ENCODE peak calls at places on chromosomes 16 and 17, in nine cellular contexts. W is uterus, G is heart left ventricle, R is HCT116, S is GM12891, L is ovary, Y is adrenal gland, E is H1, I is prostate gland. H is an unnamed sample.

GRCh38 chr16:1670371-1670770 is 7.7 kb upstream of the JPT2 start:
- DNase-seq in I (no peak), G (no peak), Y (no peak), E (no peak), S (no peak), R (no peak), W (no peak), L (no peak), H (no peak)

GRCh38 chr17:35900693-35901487 is 20.7 kb upstream of the CCL5 start:
- DNase-seq in W (no peak), E (no peak), S (no peak), Y (no peak), L (no peak), G (no peak), R (no peak), I (no peak), H (no peak)

GRCh38 chr16:54657058-54657708 is 273.5 kb upstream of the IRX5 start:
- DNase-seq in I (no peak), Y (no peak), L (no peak), E (no peak), S (no peak), G (no peak), W (no peak), R (peak), H (no peak)

GRCh38 chr17:60496051-60496450 is 30.0 kb downstream of the APPBP2 start:
- DNase-seq in I (no peak), G (no peak), L (no peak), R (no peak), Y (no peak), S (no peak), E (no peak), W (no peak), H (no peak)

GRCh38 chr17:72771734-72772133 is 320.8 kb downstream of the SLC39A11 start:
- DNase-seq in G (no peak), E (no peak), Y (no peak), W (no peak), I (no peak), S (no peak), L (no peak), R (no peak), H (no peak)

GRCh38 chr16:3581392-3581791 is 4.2 kb upstream of the NLRC3 start:
- DNase-seq in W (no peak), S (no peak), L (no peak), I (no peak), G (no peak), R (no peak), E (no peak), Y (no peak), H (no peak)

GRCh38 chr16:3774156-3774767 is 56.9 kb upstream of the TRAP1 start:
- DNase-seq in L (peak), I (no peak), R (no peak), S (no peak), Y (peak), G (peak), W (peak), E (no peak), H (no peak)

GRCh38 chr16:85170066-85171003 is 58.1 kb upstream of the CIBAR2 start:
- DNase-seq in I (no peak), G (no peak), L (no peak), Y (no peak), E (no peak), W (no peak), R (no peak), S (no peak), H (no peak)

GRCh38 chr17:77071925-77072490 is 68.8 kb upstream of the SEC14L1 start:
- DNase-seq in S (no peak), W (no peak), E (no peak), Y (no peak), L (no peak), I (no peak), G (no peak), R (no peak), H (peak)

GRCh38 chr17:2238432-2239169 is 65.0 kb downstream of the SMG6 start:
- DNase-seq in Y (no peak), S (no peak), E (no peak), L (no peak), I (peak), W (peak), G (peak), R (no peak), H (no peak)

GRCh38 chr16:28168991-28169554 is 42.7 kb downstream of the XPO6 start:
- DNase-seq in L (no peak), W (no peak), G (no peak), Y (no peak), E (no peak), S (no peak), R (no peak), I (no peak), H (no peak)

GRCh38 chr16:71927383-71927782 is 32.1 kb downstream of the IST1 start:
- DNase-seq in R (peak), G (peak), I (peak), W (peak), S (no peak), E (no peak), L (peak), Y (peak), H (peak)

GRCh38 chr17:64707077-64707591 is 45.0 kb upstream of the SMURF2 start:
- DNase-seq in R (peak), I (peak), L (peak), E (peak), G (peak), Y (peak), W (peak), S (no peak), H (no peak)

GRCh38 chr16:11413907-11414595 is 68.8 kb downstream of the RMI2 start:
- DNase-seq in S (no peak), E (no peak), Y (no peak), I (no peak), G (no peak), L (no peak), R (no peak), W (no peak), H (no peak)

GRCh38 chr16:84308120-84308519 is 13.4 kb downstream of the WFDC1 start:
- DNase-seq in W (no peak), G (peak), L (peak), S (peak), R (peak), Y (no peak), E (no peak), I (no peak), H (peak)

GRCh38 chr17:17870292-17870691 is 33.5 kb upstream of the SREBF1 start:
- DNase-seq in R (no peak), Y (no peak), W (no peak), S (no peak), G (no peak), L (no peak), I (no peak), E (no peak), H (no peak)

GRCh38 chr17:28500712-28501379 is 5.3 kb upstream of the FOXN1 start:
- DNase-seq in R (no peak), I (no peak), W (no peak), S (peak), G (no peak), E (no peak), Y (no peak), L (no peak), H (no peak)

GRCh38 chr17:77131919-77132318 is 8.8 kb upstream of the SEC14L1 start:
- DNase-seq in I (no peak), S (no peak), L (no peak), Y (peak), R (no peak), E (no peak), G (no peak), W (no peak), H (no peak)

GRCh38 chr16:787261-787966 is 767 bp downstream of the RPUSD1 start:
- DNase-seq in S (no peak), G (no peak), I (no peak), Y (no peak), W (no peak), L (no peak), E (no peak), R (no peak), H (no peak)

GRCh38 chr16:49333268-49333597 is 40.4 kb upstream of the C16orf78 start:
- DNase-seq in W (no peak), Y (no peak), E (no peak), S (no peak), L (no peak), G (no peak), I (no peak), R (no peak), H (no peak)

GRCh38 chr16:57999971-58000705 is at the start of gene ZNF319:
- DNase-seq in R (no peak), S (peak), I (no peak), W (no peak), L (no peak), E (no peak), G (no peak), Y (no peak), H (no peak)

GRCh38 chr17:35568561-35568960 is 7.9 kb upstream of the SLFN14 start:
- DNase-seq in G (no peak), I (no peak), S (no peak), L (no peak), E (no peak), W (no peak), R (no peak), Y (peak), H (peak)

GRCh38 chr16:27324851-27325301 is 11.1 kb downstream of the IL4R start:
- DNase-seq in I (no peak), R (no peak), L (no peak), S (no peak), W (no peak), G (no peak), E (no peak), Y (no peak), H (no peak)

GRCh38 chr17:17213775-17214174 is 7.6 kb upstream of the PLD6 start:
- DNase-seq in R (no peak), W (no peak), I (no peak), S (no peak), E (no peak), Y (no peak), L (no peak), G (no peak), H (no peak)

GRCh38 chr17:42706732-42707131 is 24.4 kb downstream of the CNTNAP1 start:
- DNase-seq in G (no peak), E (no peak), Y (no peak), R (no peak), I (no peak), W (no peak), L (no peak), S (no peak), H (no peak)

GRCh38 chr16:69769404-69769803 is 7.3 kb downstream of the WWP2 start:
- DNase-seq in W (no peak), L (no peak), I (no peak), G (no peak), Y (no peak), E (no peak), S (no peak), R (no peak), H (no peak)

GRCh38 chr17:64176556-64176955 is 46.6 kb upstream of the ERN1 start:
- DNase-seq in S (no peak), I (no peak), R (no peak), Y (no peak), E (no peak), G (no peak), L (no peak), W (no peak), H (no peak)

GRCh38 chr16:69393898-69394849 is 8.4 kb upstream of the TERF2 start:
- DNase-seq in S (no peak), Y (no peak), L (no peak), R (no peak), G (no peak), W (no peak), I (no peak), E (no peak), H (no peak)

GRCh38 chr17:3754458-3755334 is 31.0 kb downstream of the HASPIN start:
- DNase-seq in S (peak), L (peak), W (no peak), G (no peak), R (peak), Y (peak), I (peak), E (peak), H (peak)

GRCh38 chr17:75504347-75505151 is 10.8 kb downstream of the CASKIN2 start:
- DNase-seq in S (peak), R (no peak), E (no peak), Y (no peak), L (no peak), G (no peak), I (no peak), W (no peak), H (peak)

GRCh38 chr17:74214642-74215331 is 1.4 kb downstream of the TTYH2 start:
- DNase-seq in E (no peak), R (no peak), L (no peak), G (peak), S (no peak), Y (no peak), I (no peak), W (no peak), H (no peak)

GRCh38 chr17:41301204-41301790 is 1.4 kb downstream of the KRTAP29-1 start:
- DNase-seq in Y (no peak), L (no peak), G (no peak), E (no peak), S (no peak), W (no peak), R (no peak), I (peak), H (no peak)

GRCh38 chr17:55911186-55911585 is 160.3 kb downstream of the PCTP start:
- DNase-seq in G (no peak), I (no peak), R (no peak), W (no peak), Y (no peak), E (no peak), L (no peak), S (no peak), H (no peak)

GRCh38 chr17:78040561-78041400 is 82.3 kb downstream of the TNRC6C start:
- DNase-seq in W (peak), L (peak), Y (peak), R (peak), S (peak), G (peak), I (peak), E (no peak), H (peak)

GRCh38 chr16:67779256-67780014 is 26.9 kb downstream of the RANBP10 start:
- DNase-seq in L (no peak), Y (no peak), S (no peak), W (no peak), E (no peak), R (no peak), I (peak), G (no peak), H (no peak)
- TF ChIP-seq POLR2A in L (no peak), Y (no peak), S (no peak), W (no peak), E (no peak), R (no peak), I (no peak), G (no peak), H (no peak)

GRCh38 chr17:38747385-38748328 is 479 bp downstream of the PCGF2 start:
- DNase-seq in G (peak), Y (peak), I (peak), R (no peak), S (no peak), E (no peak), W (peak), L (peak), H (no peak)
- TF ChIP-seq POLR2A in G (no peak), Y (no peak), I (peak), R (no peak), S (no peak), E (no peak), W (no peak), L (peak), H (no peak)

DNA sequence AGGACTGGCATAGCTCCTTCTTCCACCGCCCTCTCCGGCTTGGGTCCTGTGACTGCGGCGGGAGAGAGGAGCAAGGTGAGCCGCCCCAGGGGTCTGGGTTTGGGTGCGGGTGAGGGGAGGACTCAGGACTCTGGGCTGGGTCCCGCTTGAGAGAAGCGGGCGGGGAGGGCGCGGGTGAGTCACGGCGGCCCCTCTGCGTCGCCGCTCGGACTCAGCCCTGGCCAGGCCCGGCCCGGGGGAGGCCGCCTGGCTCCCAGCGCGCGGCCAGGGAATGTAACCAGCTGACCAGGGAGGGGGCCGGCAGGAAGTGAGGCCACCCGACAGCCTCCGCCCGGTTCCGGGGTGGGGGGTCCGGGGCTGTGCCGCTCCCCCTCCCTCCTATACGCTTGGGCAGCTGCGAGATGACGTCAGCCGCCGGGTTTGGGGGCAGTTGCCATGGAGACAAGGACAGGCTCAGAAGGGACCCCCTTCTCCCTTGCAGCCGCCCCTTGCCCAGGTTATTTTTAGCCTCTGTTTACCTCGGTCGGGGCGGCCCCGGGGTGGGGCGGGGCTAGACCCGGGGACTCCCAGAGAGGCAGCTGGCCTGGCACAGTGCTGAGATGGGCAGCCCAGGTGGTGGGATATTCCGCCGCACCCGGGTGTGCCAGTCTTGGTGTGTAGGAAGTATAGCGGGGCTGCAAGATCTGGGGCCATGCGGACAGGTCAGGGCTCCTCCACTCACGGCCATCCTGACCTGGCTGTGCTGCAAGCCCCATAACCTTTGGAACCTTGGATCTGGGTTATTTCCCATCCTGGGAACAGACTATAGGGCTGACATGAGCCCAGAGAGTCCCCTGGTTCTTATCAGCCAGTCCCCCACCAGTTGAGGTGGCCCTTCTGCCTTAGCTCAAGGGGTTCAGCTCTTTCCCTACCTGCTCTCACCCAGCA is 1.6 kb downstream of the RIPOR1 start:
- DNase-seq in I (peak), S (no peak), Y (peak), G (peak), R (no peak), W (peak), E (no peak), L (peak), H (peak)
- TF ChIP-seq POLR2A in I (peak), S (no peak), Y (peak), G (peak), R (no peak), W (peak), E (no peak), L (peak), H (peak)

DNA sequence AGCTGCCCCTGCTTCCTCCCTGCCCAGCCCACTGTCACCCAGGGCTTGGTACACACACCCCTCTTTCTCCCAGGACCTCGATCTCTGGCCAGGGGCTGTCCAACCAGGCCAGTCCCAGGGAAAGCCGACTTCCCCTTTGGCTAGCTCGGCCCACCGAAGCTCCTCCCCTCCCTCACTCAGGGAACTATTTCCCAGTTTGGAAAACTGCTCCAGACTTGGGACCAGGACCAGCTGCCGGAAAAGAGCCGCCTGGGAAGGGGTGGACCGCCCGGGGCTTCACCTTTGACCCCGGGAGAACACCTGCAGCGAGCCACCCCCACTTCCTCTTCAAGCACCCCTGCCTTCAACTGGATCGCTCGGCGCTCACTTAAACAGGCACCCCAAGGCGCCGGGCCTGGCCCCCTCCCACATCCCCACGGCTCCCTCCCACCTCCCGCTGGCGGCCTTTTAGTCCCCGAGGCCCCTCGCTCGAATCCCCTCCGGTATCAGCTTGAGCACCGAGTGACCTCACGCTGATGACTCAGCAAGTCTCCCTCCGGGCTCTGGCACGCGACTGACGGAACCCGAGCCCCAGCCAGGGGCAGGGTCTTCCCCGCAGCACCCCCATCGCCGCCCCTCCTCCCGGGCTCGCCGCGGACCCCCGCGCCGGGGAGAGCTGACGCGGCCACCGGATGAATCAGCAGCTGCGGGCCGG is 937 bp downstream of the MAFG start:
- DNase-seq in R (peak), I (peak), S (peak), E (no peak), G (peak), W (peak), Y (peak), L (peak), H (peak)
- TF ChIP-seq POLR2A in R (no peak), I (peak), S (no peak), E (no peak), G (no peak), W (peak), Y (peak), L (no peak), H (peak)

GRCh38 chr17:5378566-5379207 is 40.8 kb downstream of the NUP88 start:
- DNase-seq in S (no peak), L (no peak), Y (no peak), I (no peak), E (no peak), W (no peak), R (no peak), G (no peak), H (no peak)
- TF ChIP-seq POLR2A in S (peak), L (no peak), Y (no peak), I (no peak), E (no peak), W (no peak), R (no peak), G (no peak), H (peak)

DNA sequence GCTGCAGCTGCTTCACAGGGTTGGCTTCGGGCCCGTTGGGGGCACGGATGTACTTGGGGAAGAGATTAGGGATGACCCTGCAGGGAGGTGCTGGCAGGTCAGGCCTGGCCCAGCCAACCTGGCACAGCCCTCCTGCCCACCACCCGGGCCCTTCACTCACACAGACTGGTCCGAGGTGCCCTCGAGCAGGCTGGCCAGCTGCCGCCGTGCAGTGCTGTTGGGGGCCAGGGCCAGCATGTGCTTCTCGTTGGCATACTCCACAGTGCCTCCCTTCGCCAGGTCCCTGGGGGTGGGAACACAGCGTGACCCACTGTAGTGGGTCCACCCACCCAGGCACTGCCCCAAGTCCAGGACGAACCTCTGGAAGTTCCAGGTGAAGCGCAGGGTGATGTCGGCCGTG is 9.9 kb downstream of the CTU2 start:
- DNase-seq in I (no peak), S (no peak), R (no peak), L (no peak), E (no peak), Y (no peak), G (no peak), W (no peak), H (no peak)
- TF ChIP-seq POLR2A in I (no peak), S (no peak), R (no peak), L (no peak), E (no peak), Y (no peak), G (no peak), W (no peak), H (no peak)

DNA sequence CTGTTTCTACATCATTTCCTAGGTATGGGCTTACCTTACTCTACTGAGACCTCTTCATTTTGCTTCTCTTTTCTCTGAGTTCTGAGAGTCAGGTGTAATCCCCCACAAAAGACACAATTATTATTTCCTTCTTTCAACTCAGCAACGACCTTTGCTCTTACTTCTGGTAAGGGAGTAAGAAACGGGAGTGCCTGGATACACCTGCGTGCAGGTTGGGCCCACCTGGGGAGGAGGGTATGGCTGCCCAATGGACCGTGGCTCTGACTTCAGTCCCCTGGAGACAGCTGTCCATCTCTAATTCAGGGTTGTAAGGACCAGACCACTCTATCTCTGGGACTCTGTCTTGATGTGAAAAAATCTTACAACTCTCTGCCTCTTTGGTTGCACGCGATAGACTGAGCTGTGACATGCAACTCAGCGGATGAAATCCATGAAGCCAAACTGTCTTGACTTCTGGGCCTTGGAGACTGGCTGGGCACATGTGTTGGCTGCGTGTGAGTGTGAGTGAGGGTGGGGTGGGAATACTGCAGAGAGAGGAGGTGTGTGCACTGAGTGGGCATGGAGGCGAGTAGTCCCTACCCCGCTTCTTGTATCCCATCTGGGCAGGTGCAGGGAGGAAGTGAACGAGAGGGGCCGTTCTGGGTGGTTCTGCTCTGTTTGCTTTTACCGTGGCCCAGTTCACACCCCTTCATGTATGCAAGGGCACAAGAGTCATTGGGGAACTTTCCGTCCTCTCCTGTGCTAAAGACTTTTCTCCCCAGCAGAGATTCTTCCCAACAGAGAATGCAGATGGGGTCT is 1.2 kb downstream of the TMEM238L start:
- DNase-seq in R (no peak), Y (no peak), I (no peak), G (no peak), W (no peak), L (no peak), S (no peak), E (no peak), H (no peak)
- TF ChIP-seq POLR2A in R (no peak), Y (no peak), I (no peak), G (no peak), W (no peak), L (no peak), S (no peak), E (no peak), H (no peak)

H was measured in erythroblast.